ENCODE peak calls at places on chromosomes 12 and 14, in seven cellular contexts. P is COLO829; T is uterus; N is effector memory CD4-positive, alpha-beta T cell; Y is stimulated activated naive CD8-positive, alpha-beta T cell treated with anti-CD3 and anti-CD28 coated beads, Interleukin-15, Interleukin-2, amounts not matched to agents 100 U/mL and 50 U/mL, for 24 hours; K is naive thymus-derived CD4-positive, alpha-beta T cell; J is posterior vena cava. M is an unnamed sample.
A peak's percentile ranks its signal among the peaks of the same experiment; 100 is the strongest.

GRCh38 chr14:95104911-95105310 is 52.4 kb downstream of the DICER1 start:
- DNase-seq in J (no peak), Y (no peak), N (no peak), T (no peak), K (no peak), P (no peak), M (no peak)

GRCh38 chr12:22018860-22019259 is 27.2 kb upstream of the CMAS start:
- DNase-seq in T (no peak), Y (no peak), J (no peak), P (no peak), K (peak; percentile 13), N (no peak), M (no peak)

GRCh38 chr14:51092965-51093364 is 1.9 kb downstream of the TRIM9 start:
- DNase-seq in N (no peak), P (no peak), J (no peak), Y (no peak), K (no peak), T (no peak), M (no peak)

GRCh38 chr14:62162998-62163589 is 400.9 kb downstream of the SNAPC1 start:
- DNase-seq in J (no peak), T (no peak), P (peak; percentile 66), K (peak; percentile 3), N (no peak), Y (no peak), M (no peak)

GRCh38 chr12:29157486-29157946 is 8.4 kb downstream of the FAR2 start:
- DNase-seq in J (no peak), T (no peak), P (no peak), Y (no peak), K (no peak), N (no peak), M (no peak)

GRCh38 chr14:85444685-85445084 is 85.3 kb upstream of the FLRT2 start:
- DNase-seq in P (no peak), J (no peak), K (no peak), Y (no peak), N (no peak), T (no peak), M (no peak)

GRCh38 chr12:9587903-9588600 is 19.7 kb downstream of the KLRB1 start:
- DNase-seq in J (no peak), T (no peak), P (no peak), N (no peak), K (no peak), Y (no peak), M (no peak)

GRCh38 chr12:102474438-102475064 is 5.8 kb downstream of the IGF1 start:
- DNase-seq in K (no peak), T (no peak), Y (peak; percentile 17), P (no peak), N (no peak), J (no peak), M (no peak)

GRCh38 chr12:54355104-54355815 is 9.0 kb downstream of the GPR84 start:
- DNase-seq in T (no peak), K (no peak), J (no peak), P (no peak), Y (no peak), N (no peak), M (no peak)

GRCh38 chr14:38309522-38310262 is 53.8 kb upstream of the CLEC14A start:
- DNase-seq in Y (no peak), P (no peak), N (no peak), T (no peak), K (no peak), J (no peak), M (peak; percentile 35)

GRCh38 chr14:73457050-73457934 is 1.1 kb downstream of the NUMB start:
- DNase-seq in P (no peak), J (peak; percentile 84), T (peak; percentile 46), N (peak; percentile 0), Y (peak; percentile 33), K (no peak), M (peak; percentile 88)

GRCh38 chr12:65740873-65741600 is 83.2 kb upstream of the HMGA2 start:
- DNase-seq in K (peak; percentile 39), Y (peak; percentile 83), P (peak; percentile 64), J (peak; percentile 84), T (peak; percentile 70), N (no peak), M (peak; percentile 76)

GRCh38 chr12:62714409-62715075 is 220.4 kb downstream of the PPM1H start:
- DNase-seq in J (no peak), Y (no peak), T (no peak), N (no peak), P (no peak), K (no peak), M (no peak)

GRCh38 chr12:94771199-94771598 is 120.8 kb upstream of the TMCC3 start:
- DNase-seq in Y (no peak), N (no peak), K (no peak), P (no peak), T (no peak), J (no peak), M (no peak)

GRCh38 chr14:98769326-98769725 is 502.7 kb downstream of the BCL11B start:
- DNase-seq in N (no peak), T (no peak), Y (no peak), K (no peak), P (no peak), J (no peak), M (no peak)

GRCh38 chr12:78963439-78964222 is 99.1 kb downstream of the SYT1 start:
- DNase-seq in N (no peak), P (peak; percentile 20), K (no peak), T (no peak), J (no peak), Y (no peak), M (no peak)

GRCh38 chr14:72631401-72631800 is 262.5 kb downstream of the DPF3 start:
- DNase-seq in P (no peak), K (no peak), T (no peak), N (no peak), J (no peak), Y (no peak), M (no peak)

GRCh38 chr14:55832974-55833373 is 253.0 kb downstream of the KTN1 start:
- DNase-seq in T (no peak), P (no peak), J (no peak), Y (no peak), N (no peak), K (no peak), M (no peak)

GRCh38 chr12:68336754-68337343 is 4.7 kb upstream of the MDM1 start:
- DNase-seq in P (no peak), K (no peak), T (peak; percentile 37), J (no peak), Y (no peak), N (no peak), M (no peak)

GRCh38 chr12:78239566-78239965 is 408.9 kb downstream of the NAV3 start:
- DNase-seq in N (no peak), Y (no peak), K (no peak), T (no peak), J (no peak), P (no peak), M (no peak)

GRCh38 chr14:50308363-50308762 is 3.7 kb downstream of the L2HGDH start:
- DNase-seq in P (no peak), Y (no peak), T (no peak), N (no peak), K (no peak), J (no peak), M (no peak)

GRCh38 chr12:27733052-27733656 is 22.5 kb downstream of the MRPS35 start:
- DNase-seq in Y (peak; percentile 15), N (no peak), P (no peak), J (no peak), T (no peak), K (peak; percentile 26), M (no peak)

GRCh38 chr14:26180221-26180620 is 417.6 kb downstream of the NOVA1 start:
- DNase-seq in K (no peak), J (no peak), N (no peak), Y (no peak), P (no peak), T (no peak), M (no peak)

GRCh38 chr14:50775357-50775756 is 55.6 kb downstream of the NIN start:
- DNase-seq in J (no peak), P (peak; percentile 42), K (no peak), T (no peak), N (no peak), Y (no peak), M (no peak)

GRCh38 chr14:61876362-61877049 is 114.3 kb downstream of the SNAPC1 start:
- DNase-seq in T (no peak), Y (no peak), N (no peak), P (no peak), K (no peak), J (no peak), M (no peak)

GRCh38 chr14:53167602-53168328 is 14.6 kb upstream of the DDHD1 start:
- DNase-seq in K (no peak), P (no peak), Y (no peak), N (no peak), J (no peak), T (no peak), M (no peak)

GRCh38 chr12:124938606-124939427 is 24.4 kb upstream of the UBC start:
- DNase-seq in Y (peak; percentile 66), K (no peak), T (peak; percentile 79), J (no peak), P (peak; percentile 33), N (peak; percentile 47), M (no peak)

GRCh38 chr12:28051516-28052456 is 79.3 kb upstream of the PTHLH start:
- DNase-seq in J (no peak), P (no peak), Y (no peak), N (no peak), T (no peak), K (no peak), M (no peak)

GRCh38 chr12:106044773-106045172 is 94.0 kb downstream of the NUAK1 start:
- DNase-seq in J (no peak), N (no peak), P (no peak), T (no peak), Y (no peak), K (no peak), M (no peak)

GRCh38 chr12:5000204-5000603 is 43.5 kb upstream of the KCNA5 start:
- DNase-seq in T (no peak), J (no peak), P (no peak), N (no peak), K (no peak), Y (no peak), M (peak; percentile 20)

GRCh38 chr14:104889374-104889755 is 24.3 kb downstream of the CEP170B start:
- DNase-seq in P (no peak), K (no peak), Y (no peak), N (no peak), T (peak; percentile 9), J (peak; percentile 72), M (no peak)

GRCh38 chr12:95802482-95803264 is 12.1 kb upstream of the NTN4 start:
- DNase-seq in N (no peak), T (no peak), P (peak; percentile 19), J (no peak), K (no peak), Y (no peak), M (no peak)

GRCh38 chr12:113980537-113981337 is 14.6 kb upstream of the RBM19 start:
- DNase-seq in T (no peak), J (no peak), K (no peak), N (no peak), Y (peak; percentile 27), P (peak; percentile 49), M (no peak)

GRCh38 chr14:49505026-49505766 is 81.0 kb downstream of the RPS29 start:
- DNase-seq in K (no peak), Y (no peak), P (no peak), T (no peak), N (no peak), J (no peak), M (no peak)

GRCh38 chr12:124906606-124907261 is 7.7 kb downstream of the UBC start:
- DNase-seq in P (peak; percentile 91), N (peak; percentile 72), Y (peak; percentile 90), K (peak; percentile 89), J (peak; percentile 85), T (peak; percentile 95), M (peak; percentile 85)

GRCh38 chr12:56317675-56318074 is 1.9 kb upstream of the CNPY2 start:
- DNase-seq in J (no peak), Y (no peak), T (no peak), N (no peak), P (no peak), K (no peak), M (no peak)

GRCh38 chr12:41589878-41590277 is 401.8 kb downstream of the PDZRN4 start:
- DNase-seq in Y (no peak), N (no peak), T (no peak), P (no peak), K (no peak), J (no peak), M (no peak)

GRCh38 chr12:3885179-3886094 is 12.2 kb upstream of the PARP11 start:
- DNase-seq in T (peak; percentile 33), J (no peak), K (peak; percentile 72), P (peak; percentile 19), N (peak; percentile 21), Y (no peak), M (no peak)